ENCODE peak calls at places on chromosomes 2 and 18, in ten cellular contexts. One of them, this sample, is unnamed.

GRCh38 chr2:9057939-9058761 is 54.7 kb upstream of the MBOAT2 start:
- DNase-seq in NCI-H2081: no peak
- DNase-seq in stimulated activated CD8-positive, alpha-beta memory T cell treated with anti-CD3 and anti-CD28 coated beads, Interleukin-7, amount 100 ng/mL, for 48 hours: no peak
- DNase-seq in amygdala: no peak
- DNase-seq in right cardiac atrium: no peak
- DNase-seq in M059J: peak
- DNase-seq in AG09309: peak
- DNase-seq in uterus: no peak
- DNase-seq in tibial artery: no peak
- DNase-seq in activated T-helper 1 cell treated with Interleukin-2 at 50 U/mL for 16 hours: no peak
- DNase-seq in this sample: no peak

GRCh38 chr2:37337636-37338280 is 6.7 kb upstream of the QPCT start:
- DNase-seq in NCI-H2081: no peak
- DNase-seq in stimulated activated CD8-positive, alpha-beta memory T cell treated with anti-CD3 and anti-CD28 coated beads, Interleukin-7, amount 100 ng/mL, for 48 hours: no peak
- DNase-seq in amygdala: no peak
- DNase-seq in right cardiac atrium: no peak
- DNase-seq in M059J: peak
- DNase-seq in AG09309: no peak
- DNase-seq in uterus: no peak
- DNase-seq in tibial artery: no peak
- DNase-seq in activated T-helper 1 cell treated with Interleukin-2 at 50 U/mL for 16 hours: no peak
- DNase-seq in this sample: no peak

GRCh38 chr2:43226558-43226954 is at the start of gene ZFP36L2:
- DNase-seq in NCI-H2081: peak
- DNase-seq in stimulated activated CD8-positive, alpha-beta memory T cell treated with anti-CD3 and anti-CD28 coated beads, Interleukin-7, amount 100 ng/mL, for 48 hours: peak
- DNase-seq in amygdala: peak
- DNase-seq in right cardiac atrium: peak
- DNase-seq in M059J: peak
- DNase-seq in AG09309: peak
- DNase-seq in uterus: peak
- DNase-seq in tibial artery: peak
- DNase-seq in activated T-helper 1 cell treated with Interleukin-2 at 50 U/mL for 16 hours: peak
- DNase-seq in this sample: peak

GRCh38 chr2:43081131-43081745 is 145.2 kb downstream of the ZFP36L2 start:
- DNase-seq in NCI-H2081: no peak
- DNase-seq in stimulated activated CD8-positive, alpha-beta memory T cell treated with anti-CD3 and anti-CD28 coated beads, Interleukin-7, amount 100 ng/mL, for 48 hours: no peak
- DNase-seq in amygdala: no peak
- DNase-seq in right cardiac atrium: no peak
- DNase-seq in M059J: no peak
- DNase-seq in AG09309: no peak
- DNase-seq in uterus: no peak
- DNase-seq in tibial artery: no peak
- DNase-seq in activated T-helper 1 cell treated with Interleukin-2 at 50 U/mL for 16 hours: no peak
- DNase-seq in this sample: no peak

GRCh38 chr2:167406558-167406957 is 518.3 kb downstream of the XIRP2 start:
- DNase-seq in NCI-H2081: no peak
- DNase-seq in stimulated activated CD8-positive, alpha-beta memory T cell treated with anti-CD3 and anti-CD28 coated beads, Interleukin-7, amount 100 ng/mL, for 48 hours: no peak
- DNase-seq in amygdala: no peak
- DNase-seq in right cardiac atrium: no peak
- DNase-seq in M059J: no peak
- DNase-seq in AG09309: no peak
- DNase-seq in uterus: no peak
- DNase-seq in tibial artery: no peak
- DNase-seq in activated T-helper 1 cell treated with Interleukin-2 at 50 U/mL for 16 hours: no peak
- DNase-seq in this sample: no peak

GRCh38 chr2:54570925-54571694 is 115.0 kb downstream of the SPTBN1 start:
- DNase-seq in NCI-H2081: peak
- DNase-seq in stimulated activated CD8-positive, alpha-beta memory T cell treated with anti-CD3 and anti-CD28 coated beads, Interleukin-7, amount 100 ng/mL, for 48 hours: peak
- DNase-seq in amygdala: no peak
- DNase-seq in right cardiac atrium: no peak
- DNase-seq in M059J: peak
- DNase-seq in AG09309: peak
- DNase-seq in uterus: peak
- DNase-seq in tibial artery: peak
- DNase-seq in activated T-helper 1 cell treated with Interleukin-2 at 50 U/mL for 16 hours: peak
- DNase-seq in this sample: no peak

GRCh38 chr2:135144343-135144742 is 92.3 kb downstream of the RAB3GAP1 start:
- DNase-seq in NCI-H2081: no peak
- DNase-seq in stimulated activated CD8-positive, alpha-beta memory T cell treated with anti-CD3 and anti-CD28 coated beads, Interleukin-7, amount 100 ng/mL, for 48 hours: no peak
- DNase-seq in amygdala: no peak
- DNase-seq in right cardiac atrium: no peak
- DNase-seq in M059J: peak
- DNase-seq in AG09309: no peak
- DNase-seq in uterus: no peak
- DNase-seq in tibial artery: no peak
- DNase-seq in activated T-helper 1 cell treated with Interleukin-2 at 50 U/mL for 16 hours: no peak
- DNase-seq in this sample: no peak

GRCh38 chr18:63730788-63731187 is 28.0 kb downstream of the SERPINB11 start:
- DNase-seq in NCI-H2081: no peak
- DNase-seq in stimulated activated CD8-positive, alpha-beta memory T cell treated with anti-CD3 and anti-CD28 coated beads, Interleukin-7, amount 100 ng/mL, for 48 hours: no peak
- DNase-seq in amygdala: no peak
- DNase-seq in right cardiac atrium: no peak
- DNase-seq in M059J: peak
- DNase-seq in AG09309: no peak
- DNase-seq in uterus: no peak
- DNase-seq in tibial artery: no peak
- DNase-seq in activated T-helper 1 cell treated with Interleukin-2 at 50 U/mL for 16 hours: no peak
- DNase-seq in this sample: no peak

GRCh38 chr2:23585218-23585945 is 200.4 kb downstream of the KLHL29 start:
- DNase-seq in NCI-H2081: peak
- DNase-seq in stimulated activated CD8-positive, alpha-beta memory T cell treated with anti-CD3 and anti-CD28 coated beads, Interleukin-7, amount 100 ng/mL, for 48 hours: no peak
- DNase-seq in amygdala: no peak
- DNase-seq in right cardiac atrium: no peak
- DNase-seq in M059J: no peak
- DNase-seq in AG09309: no peak
- DNase-seq in uterus: no peak
- DNase-seq in tibial artery: no peak
- DNase-seq in activated T-helper 1 cell treated with Interleukin-2 at 50 U/mL for 16 hours: no peak
- DNase-seq in this sample: peak

GRCh38 chr18:21183670-21184069 is 58.4 kb upstream of the GREB1L start:
- DNase-seq in NCI-H2081: no peak
- DNase-seq in stimulated activated CD8-positive, alpha-beta memory T cell treated with anti-CD3 and anti-CD28 coated beads, Interleukin-7, amount 100 ng/mL, for 48 hours: no peak
- DNase-seq in amygdala: no peak
- DNase-seq in right cardiac atrium: no peak
- DNase-seq in M059J: peak
- DNase-seq in AG09309: no peak
- DNase-seq in uterus: no peak
- DNase-seq in tibial artery: no peak
- DNase-seq in activated T-helper 1 cell treated with Interleukin-2 at 50 U/mL for 16 hours: no peak
- DNase-seq in this sample: no peak

GRCh38 chr2:8656811-8657210 is 25.0 kb upstream of the ID2 start:
- DNase-seq in NCI-H2081: no peak
- DNase-seq in stimulated activated CD8-positive, alpha-beta memory T cell treated with anti-CD3 and anti-CD28 coated beads, Interleukin-7, amount 100 ng/mL, for 48 hours: no peak
- DNase-seq in amygdala: no peak
- DNase-seq in right cardiac atrium: no peak
- DNase-seq in M059J: no peak
- DNase-seq in AG09309: no peak
- DNase-seq in uterus: no peak
- DNase-seq in tibial artery: no peak
- DNase-seq in activated T-helper 1 cell treated with Interleukin-2 at 50 U/mL for 16 hours: no peak
- DNase-seq in this sample: no peak

GRCh38 chr2:175012516-175012915 is 7.3 kb upstream of the CHN1 start:
- DNase-seq in NCI-H2081: no peak
- DNase-seq in stimulated activated CD8-positive, alpha-beta memory T cell treated with anti-CD3 and anti-CD28 coated beads, Interleukin-7, amount 100 ng/mL, for 48 hours: no peak
- DNase-seq in amygdala: no peak
- DNase-seq in right cardiac atrium: no peak
- DNase-seq in M059J: peak
- DNase-seq in AG09309: no peak
- DNase-seq in uterus: no peak
- DNase-seq in tibial artery: no peak
- DNase-seq in activated T-helper 1 cell treated with Interleukin-2 at 50 U/mL for 16 hours: no peak
- DNase-seq in this sample: no peak

This sample was measured in NCI-H1105.